ENCODE peak calls at places on chromosomes 5 and 9, in five cellular contexts. Q is amniotic stem cell, T is DMS 273 treated with DMSO at 0.1 percent for 48 hours, A is progenitor cell of endocrine pancreas, X is AG10803. P is an unnamed sample.

GRCh38 chr5:157267766-157268480 is 2.0 kb downstream of the CYFIP2 start:
- DNase-seq in T (no peak), X (no peak), A (no peak), Q (no peak), P (no peak)

GRCh38 chr5:45454114-45454513 is 242.1 kb downstream of the HCN1 start:
- DNase-seq in T (peak; percentile 19), Q (no peak), X (peak; percentile 12), A (no peak), P (peak; percentile 2)

GRCh38 chr5:176648467-176649194 is 1.3 kb downstream of the TSPAN17 start:
- DNase-seq in A (no peak), T (no peak), X (no peak), Q (no peak), P (no peak)

GRCh38 chr9:135332516-135332915 is 147.1 kb upstream of the PPP1R26 start:
- DNase-seq in T (no peak), X (no peak), A (no peak), Q (no peak), P (no peak)

GRCh38 chr9:83130541-83130940 is 67.6 kb upstream of the RASEF start:
- DNase-seq in T (no peak), A (no peak), Q (no peak), X (no peak), P (no peak)

GRCh38 chr9:130518943-130519772 is 60.2 kb upstream of the FUBP3 start:
- DNase-seq in X (no peak), A (no peak), T (no peak), Q (no peak), P (no peak)

GRCh38 chr9:13651969-13652663 is 372.6 kb upstream of the MPDZ start:
- DNase-seq in Q (no peak), A (no peak), T (no peak), X (no peak), P (no peak)

GRCh38 chr5:163460562-163461176 is at the start of gene HMMR:
- DNase-seq in A (peak; percentile 22), X (no peak), Q (no peak), T (peak; percentile 44), P (no peak)

GRCh38 chr5:144691936-144692335 is 521.3 kb downstream of the KCTD16 start:
- DNase-seq in T (no peak), Q (no peak), A (no peak), X (no peak), P (peak; percentile 2)

GRCh38 chr5:6218116-6218515 is 160.2 kb downstream of the MED10 start:
- DNase-seq in A (no peak), T (no peak), X (no peak), Q (no peak), P (no peak)

P was measured in fibroblast of mammary gland.